ENCODE peak calls at places on chromosomes 4 and X, in ten cellular contexts. Q is lung, B is brain microvascular endothelial cell, Z is dorsolateral prefrontal cortex, V is tibial nerve, C is left ventricle myocardium inferior, M is HL-60, J is upper lobe of right lung, H is prostate gland, I is breast epithelium. K is an unnamed sample.

GRCh38 chr4:152990471-152991131 is 54.5 kb downstream of the FHDC1 start:
- DNase-seq in Q (no peak), B (no peak), Z (no peak), V (no peak), C (no peak), M (no peak), J (no peak), H (no peak), I (no peak), K (no peak)

GRCh38 chr4:80172203-80172602 is 25.1 kb upstream of the PRDM8 start:
- DNase-seq in Q (no peak), B (no peak), Z (no peak), V (no peak), C (no peak), M (no peak), J (no peak), H (no peak), I (no peak), K (no peak)

GRCh38 chrX:40282901-40283674 is 185.3 kb upstream of the BCOR start:
- DNase-seq in Q (no peak), B (no peak), Z (no peak), V (no peak), C (no peak), M (no peak), J (no peak), H (no peak), I (no peak), K (no peak)

GRCh38 chrX:123859409-123859827 is 435 bp upstream of the XIAP start:
- DNase-seq in Q (no peak), B (no peak), Z (peak; percentile 65), V (peak; percentile 24), C (peak; percentile 71), M (no peak), J (no peak), H (peak; percentile 64), I (no peak), K (no peak)

GRCh38 chrX:149255860-149256259 is 249.2 kb downstream of the IDS start:
- DNase-seq in Q (no peak), B (no peak), Z (no peak), V (no peak), C (no peak), M (no peak), J (no peak), H (no peak), I (no peak), K (no peak)

GRCh38 chr4:156820931-156821330 is 150.7 kb downstream of the PDGFC start:
- DNase-seq in Q (no peak), B (peak; percentile 14), Z (no peak), V (no peak), C (no peak), M (no peak), J (no peak), H (no peak), I (no peak), K (no peak)

GRCh38 chr4:89298788-89299152 is 8.8 kb downstream of the GPRIN3 start:
- DNase-seq in Q (no peak), B (peak; percentile 9), Z (no peak), V (no peak), C (no peak), M (no peak), J (no peak), H (no peak), I (no peak), K (no peak)

GRCh38 chr4:67468801-67469200 is 76.5 kb downstream of the CENPC start:
- DNase-seq in Q (no peak), B (no peak), Z (no peak), V (no peak), C (no peak), M (no peak), J (no peak), H (no peak), I (no peak), K (no peak)

GRCh38 chr4:169619518-169619957 is 840 bp upstream of the CLCN3 start:
- DNase-seq in Q (peak; percentile 53), B (peak; percentile 72), Z (peak; percentile 10), V (no peak), C (no peak), M (no peak), J (no peak), H (peak; percentile 72), I (peak; percentile 68), K (no peak)

GRCh38 chr4:17094811-17095210 is 196.4 kb upstream of the LDB2 start:
- DNase-seq in Q (no peak), B (no peak), Z (no peak), V (no peak), C (no peak), M (no peak), J (no peak), H (no peak), I (no peak), K (no peak)

GRCh38 chr4:120977435-120977997 is 55.0 kb upstream of the PRDM5 start:
- DNase-seq in Q (no peak), B (peak; percentile 63), Z (no peak), V (no peak), C (no peak), M (peak; percentile 35), J (no peak), H (no peak), I (no peak), K (peak; percentile 7)

GRCh38 chr4:148834804-148835598 is 392.8 kb upstream of the NR3C2 start:
- DNase-seq in Q (peak; percentile 78), B (no peak), Z (no peak), V (no peak), C (no peak), M (no peak), J (peak; percentile 72), H (no peak), I (no peak), K (peak; percentile 1)

GRCh38 chr4:40388248-40388647 is 53.1 kb downstream of the CHRNA9 start:
- DNase-seq in Q (no peak), B (no peak), Z (no peak), V (no peak), C (no peak), M (no peak), J (no peak), H (no peak), I (no peak), K (no peak)

GRCh38 chrX:25278341-25278740 is 262.6 kb upstream of the ARX start:
- DNase-seq in Q (no peak), B (no peak), Z (no peak), V (no peak), C (no peak), M (no peak), J (no peak), H (no peak), I (no peak), K (no peak)

GRCh38 chr4:127601029-127601428 is 31.7 kb upstream of the INTU start:
- DNase-seq in Q (no peak), B (no peak), Z (no peak), V (no peak), C (no peak), M (no peak), J (no peak), H (no peak), I (no peak), K (no peak)
- TF ChIP-seq CTCF in Q (no peak), B (peak; percentile 23), Z (peak; percentile 27), V (no peak), C (peak; percentile 14), M (no peak), J (no peak), H (no peak), I (no peak), K (peak; percentile 20)

GRCh38 chr4:56408978-56409377 is 21.7 kb upstream of the AASDH start:
- DNase-seq in Q (no peak), B (no peak), Z (no peak), V (no peak), C (no peak), M (no peak), J (no peak), H (no peak), I (no peak), K (no peak)

GRCh38 chr4:56405016-56405415 is 17.7 kb upstream of the AASDH start:
- DNase-seq in Q (no peak), B (no peak), Z (no peak), V (no peak), C (no peak), M (no peak), J (no peak), H (no peak), I (no peak), K (no peak)

GRCh38 chr4:56414135-56414675 is 21.2 kb downstream of the PPAT start:
- DNase-seq in Q (no peak), B (no peak), Z (no peak), V (no peak), C (no peak), M (no peak), J (no peak), H (no peak), I (no peak), K (no peak)

GRCh38 chr4:56406151-56406550 is 18.9 kb upstream of the AASDH start:
- DNase-seq in Q (no peak), B (no peak), Z (no peak), V (no peak), C (no peak), M (no peak), J (no peak), H (no peak), I (no peak), K (no peak)

GRCh38 chr4:56410247-56410646 is 23.0 kb upstream of the AASDH start:
- DNase-seq in Q (peak; percentile 67), B (peak; percentile 97), Z (no peak), V (no peak), C (no peak), M (no peak), J (no peak), H (peak; percentile 77), I (peak; percentile 74), K (peak; percentile 96)
- H3K4me3 ChIP-seq in Q (no peak overlapping the region), B (peak overlapping the region; percentile 0), Z (peak overlapping the region; percentile 54), V (peak overlapping the region; percentile 32), C (peak overlapping the region; percentile 54), M (no peak overlapping the region), J (peak overlapping the region; percentile 30), H (peak overlapping the region; percentile 16), I (no peak overlapping the region), K (peak overlapping the region; percentile 30)

GRCh38 chrX:73877687-73878086 is 314.7 kb downstream of the CHIC1 start:
- DNase-seq in Q (no peak), B (no peak), Z (no peak), V (no peak), C (no peak), M (no peak), J (no peak), H (no peak), I (no peak), K (no peak)

GRCh38 chrX:73876897-73877296 is 313.9 kb downstream of the CHIC1 start:
- DNase-seq in Q (no peak), B (no peak), Z (no peak), V (no peak), C (no peak), M (no peak), J (no peak), H (no peak), I (no peak), K (no peak)
- H3K27me3 ChIP-seq in Q (no peaks in the 10 kb centered on the region), B (no peaks in the 10 kb centered on the region), Z (no peaks in the 10 kb centered on the region), V (no peaks in the 10 kb centered on the region), C (no peaks in the 10 kb centered on the region), M (no peaks in the 10 kb centered on the region), J (no peaks in the 10 kb centered on the region), H (no peaks in the 10 kb centered on the region), I (no peaks in the 10 kb centered on the region), K (no peaks in the 10 kb centered on the region)

DNA sequence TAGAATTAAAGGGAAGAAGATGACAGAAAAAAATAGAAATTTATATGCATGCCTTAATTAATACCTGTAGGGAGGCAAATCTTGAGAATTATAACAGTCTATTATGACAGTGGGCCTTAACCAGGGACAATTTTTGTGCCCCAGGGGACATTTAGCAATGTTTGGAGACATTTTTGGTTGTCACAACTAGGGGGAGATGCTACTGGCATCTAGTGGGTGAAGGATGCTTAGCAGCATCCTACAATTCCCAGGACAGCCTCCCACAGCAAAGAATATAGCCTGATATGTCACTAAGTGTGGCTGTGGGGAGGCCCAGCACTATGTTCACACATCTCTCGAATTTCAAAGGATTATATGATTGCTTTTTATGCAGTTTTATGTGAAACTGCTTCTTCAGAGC is 10.5 kb downstream of the GPR82 start:
- DNase-seq in Q (no peak), B (peak; percentile 22), Z (no peak), V (no peak), C (no peak), M (no peak), J (no peak), H (no peak), I (no peak), K (no peak)
- TF ChIP-seq CTCF in Q (no peak), B (peak; percentile 67), Z (peak; percentile 46), V (no peak), C (peak; percentile 54), M (peak; percentile 28), J (peak; percentile 39), H (no peak), I (no peak), K (peak; percentile 51)

K was measured in BJ.